ENCODE peak calls at places on chromosomes 11 and 22, in four cellular contexts. S, V, Y and X are unnamed samples.

GRCh38 chr11:93728792-93729128 is 12.5 kb downstream of the TAF1D start:
- ATAC-seq in Y (peak), S (no peak), V (no peak), X (no peak)

GRCh38 chr11:67351275-67352005 is 1.9 kb downstream of the POLD4 start:
- ATAC-seq in S (peak), Y (no peak), V (no peak), X (no peak)

GRCh38 chr11:132357811-132358572 is 987.6 kb downstream of the NTM start:
- ATAC-seq in V (no peak), S (no peak), Y (no peak), X (no peak)

GRCh38 chr11:126104420-126104819 is 41.8 kb upstream of the CDON start:
- ATAC-seq in S (no peak), Y (peak), V (no peak), X (no peak)

GRCh38 chr11:17633279-17633986 is 85.9 kb upstream of the MYOD1 start:
- ATAC-seq in V (no peak), Y (peak), S (no peak), X (no peak)

GRCh38 chr22:48241658-48242057 is 1479.2 kb downstream of the TBC1D22A start:
- ATAC-seq in V (no peak), S (no peak), Y (no peak), X (no peak)

GRCh38 chr22:46968359-46968740 is 205.9 kb downstream of the TBC1D22A start:
- ATAC-seq in V (no peak), S (no peak), Y (no peak), X (no peak)

GRCh38 chr11:57770793-57771192 is 9.2 kb downstream of the CTNND1 start:
- ATAC-seq in Y (peak), S (no peak), V (no peak), X (no peak)

GRCh38 chr11:20530942-20531703 is 68.3 kb upstream of the SLC6A5 start:
- ATAC-seq in V (no peak), Y (no peak), S (no peak), X (no peak)

GRCh38 chr11:44916797-44917196 is 33.9 kb downstream of the TP53I11 start:
- ATAC-seq in S (no peak), V (no peak), Y (no peak), X (no peak)

GRCh38 chr11:112538529-112538928 is 277.9 kb upstream of the PLET1 start:
- ATAC-seq in S (no peak), V (no peak), Y (no peak), X (no peak)

GRCh38 chr11:31133064-31133463 is 236.5 kb downstream of the DCDC1 start:
- ATAC-seq in S (no peak), V (no peak), Y (no peak), X (no peak)

GRCh38 chr11:118715245-118715807 is 35.9 kb upstream of the TREH start:
- ATAC-seq in Y (peak), S (peak), V (no peak), X (peak)

GRCh38 chr22:38871360-38872171 is 450 bp downstream of the CBX6 start:
- ATAC-seq in S (no peak), V (peak), Y (peak), X (peak)

GRCh38 chr11:25602149-25602548 is 729.8 kb upstream of the ANO3 start:
- ATAC-seq in Y (no peak), V (no peak), S (no peak), X (no peak)

GRCh38 chr22:37148031-37148651 is 1.6 kb downstream of the IL2RB start:
- ATAC-seq in Y (peak), V (no peak), S (no peak), X (peak)

GRCh38 chr11:2791139-2791520 is 91.3 kb upstream of the KCNQ1OT1 start:
- ATAC-seq in Y (no peak), V (no peak), S (peak), X (no peak)

GRCh38 chr11:63869171-63869591 is 30.3 kb downstream of the MARK2 start:
- ATAC-seq in V (no peak), S (no peak), Y (no peak), X (no peak)

GRCh38 chr11:27705873-27706820 is 5.9 kb upstream of the BDNF start:
- ATAC-seq in Y (peak), S (no peak), V (no peak), X (no peak)

GRCh38 chr11:116773203-116774112 is 671 bp upstream of the BUD13 start:
- ATAC-seq in S (peak), Y (no peak), V (peak), X (peak)

GRCh38 chr11:126385991-126386728 is 30.7 kb downstream of the ST3GAL4 start:
- ATAC-seq in V (no peak), Y (no peak), S (peak), X (no peak)

GRCh38 chr11:62854825-62855570 is 15.6 kb upstream of the WDR74 start:
- ATAC-seq in Y (no peak), V (no peak), S (no peak), X (no peak)

GRCh38 chr22:25673721-25674120 is 68.3 kb upstream of the MYO18B start:
- ATAC-seq in Y (no peak), V (no peak), S (no peak), X (no peak)
- H3K27ac ChIP-seq in Y (no peak), V (no peak), S (no peak), X (no peak)

DNA sequence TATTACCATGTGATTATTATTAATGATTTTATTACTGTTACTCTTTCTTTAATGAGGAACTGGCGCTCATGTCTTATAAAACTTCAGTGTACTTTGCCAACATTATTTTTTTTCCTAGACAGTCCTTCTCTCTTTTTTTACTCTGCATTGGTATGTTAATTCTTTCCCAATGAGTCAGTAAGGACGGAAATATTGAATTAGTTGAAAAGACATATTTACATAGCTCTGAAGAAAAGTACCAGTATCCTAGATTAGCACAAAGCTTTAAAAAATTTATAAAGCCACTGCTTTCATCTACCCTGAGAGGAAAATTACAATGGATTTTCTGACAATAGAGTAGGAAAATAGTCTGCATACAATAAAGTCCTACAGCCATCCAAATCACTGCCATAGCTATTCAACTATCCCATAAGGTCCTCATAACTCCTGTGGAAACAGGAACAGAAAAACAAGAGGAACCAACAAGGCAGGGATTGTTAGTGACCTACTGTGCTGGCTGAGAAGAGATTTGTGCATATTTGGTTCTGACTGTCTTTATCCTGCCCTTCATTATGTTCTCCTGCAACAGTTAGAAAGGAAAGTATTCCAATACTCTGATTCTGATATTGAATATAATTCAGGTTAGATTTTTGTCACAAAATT is 314.4 kb downstream of the AASDHPPT start:
- ATAC-seq in S (no peak), Y (no peak), V (no peak), X (no peak)
- TF ChIP-seq EP300 in S (no peak), Y (no peak), V (no peak), X (no peak)

GRCh38 chr11:46694607-46695006 is 5.8 kb downstream of the ARHGAP1 start:
- ATAC-seq in V (no peak), S (no peak), Y (no peak), X (no peak)
- H3K27ac ChIP-seq in V (no peak), S (peak), Y (peak), X (no peak)

GRCh38 chr22:23750744-23751440 is at the start of gene ZNF70:
- ATAC-seq in V (peak), Y (peak), S (peak), X (peak)
- TF ChIP-seq EP300 in V (no peak), Y (no peak), S (no peak), X (no peak)

DNA sequence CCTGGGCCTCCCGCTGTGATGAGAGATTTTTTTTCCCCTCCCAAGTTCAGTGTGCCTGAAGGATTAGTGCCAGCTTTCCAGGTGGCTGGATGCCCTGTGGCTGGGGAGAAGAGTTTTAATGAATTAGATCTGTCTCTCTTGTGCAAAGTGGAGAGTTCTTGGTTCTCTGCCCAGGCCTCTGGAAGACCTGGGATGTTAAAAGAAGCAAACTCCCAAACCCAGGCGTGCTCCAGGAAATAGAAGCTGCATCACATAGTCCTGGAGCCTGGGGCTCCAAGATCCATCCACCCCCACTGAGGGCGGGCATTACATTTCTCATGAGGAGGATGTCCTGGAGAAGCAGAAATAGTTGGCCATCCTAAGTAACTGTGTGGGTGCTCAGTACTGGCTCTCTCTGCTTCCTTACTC is 30.6 kb downstream of the SDHAF2 start:
- ATAC-seq in Y (no peak), S (no peak), V (no peak), X (peak)
- H3K27ac ChIP-seq in Y (no peak), S (no peak), V (no peak), X (peak)

DNA sequence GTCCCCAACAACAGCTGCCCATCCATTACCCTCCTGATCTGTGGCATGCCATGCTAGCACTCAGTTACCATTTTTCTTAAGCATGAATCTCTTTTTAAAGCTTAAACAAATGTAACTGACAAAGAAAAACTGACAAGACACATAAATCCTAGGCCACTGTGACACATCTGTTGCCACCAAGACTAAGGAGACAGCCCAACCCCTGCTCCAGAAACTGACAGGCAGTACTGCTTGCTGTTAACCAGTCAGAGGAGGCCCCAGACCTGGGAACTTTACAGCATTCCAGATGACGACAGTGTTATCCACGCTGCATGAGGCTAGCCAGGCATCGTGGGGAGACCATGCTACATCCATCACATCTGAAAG is 33.8 kb downstream of the HIRA start:
- ATAC-seq in V (no peak), Y (no peak), S (no peak), X (no peak)
- TF ChIP-seq EP300 in V (no peak), Y (no peak), S (no peak), X (no peak)

GRCh38 chr22:22683668-22684361 is 39.4 kb downstream of the GGTLC2 start:
- ATAC-seq in V (no peak), S (no peak), Y (no peak), X (no peak)
- H3K27ac ChIP-seq in V (peak), S (no peak), Y (no peak), X (no peak)